ENCODE peak calls at places on chromosomes 5 and 9, in five cellular contexts. Q, E, U, J and B are unnamed samples.

GRCh38 chr5:179229331-179229761 is 115.9 kb downstream of the ADAMTS2 start:
- DNase-seq in U (no peak), E (no peak), Q (no peak), J (no peak), B (no peak)

GRCh38 chr9:91547076-91547475 is 123.4 kb upstream of the NFIL3 start:
- DNase-seq in U (no peak), E (no peak), J (no peak), Q (no peak), B (no peak)

GRCh38 chr9:4137755-4138154 is 162.1 kb downstream of the GLIS3 start:
- DNase-seq in U (peak; percentile 87), E (no peak), J (no peak), Q (peak; percentile 83), B (no peak)

GRCh38 chr5:35125746-35126145 is 78.0 kb upstream of the AGXT2 start:
- DNase-seq in J (no peak), Q (peak; percentile 9), E (no peak), U (no peak), B (no peak)

GRCh38 chr9:7976167-7976755 is 176.7 kb upstream of the DMAC1 start:
- DNase-seq in E (peak; percentile 87), Q (no peak), J (no peak), U (no peak), B (no peak)

GRCh38 chr9:129712595-129713524 is 40.0 kb downstream of the PTGES start:
- DNase-seq in U (peak; percentile 87), E (no peak), Q (no peak), J (no peak), B (no peak)

GRCh38 chr5:173968154-173968553 is 20.8 kb upstream of the C5orf47 start:
- DNase-seq in U (no peak), J (no peak), E (no peak), Q (no peak), B (no peak)

GRCh38 chr5:143828710-143829109 is 16.7 kb downstream of the HMHB1 start:
- DNase-seq in E (peak; percentile 9), U (no peak), J (no peak), Q (no peak), B (no peak)

GRCh38 chr5:77101298-77101697 is 14.2 kb upstream of the ZBED3 start:
- DNase-seq in Q (no peak), U (peak; percentile 71), J (no peak), E (no peak), B (no peak)

GRCh38 chr5:541148-541887 is 17.1 kb upstream of the SLC9A3 start:
- DNase-seq in U (no peak), E (no peak), J (no peak), Q (no peak), B (peak; percentile 31)

GRCh38 chr9:124813496-124814177 is 36.7 kb downstream of the OLFML2A start:
- DNase-seq in Q (no peak), U (no peak), J (no peak), E (no peak), B (no peak)

GRCh38 chr9:120043448-120043847 is 536.5 kb downstream of the CDK5RAP2 start:
- DNase-seq in E (no peak), Q (no peak), U (no peak), J (no peak), B (no peak)

GRCh38 chr5:179345429-179346321 is at the start of gene ADAMTS2:
- DNase-seq in E (no peak), U (peak; percentile 56), Q (no peak), J (peak; percentile 54), B (no peak)

GRCh38 chr9:70015099-70015498 is 28.5 kb upstream of the MAMDC2 start:
- DNase-seq in U (no peak), Q (no peak), E (no peak), J (no peak), B (no peak)

GRCh38 chr9:119933191-119933590 is 564.0 kb upstream of the BRINP1 start:
- DNase-seq in J (no peak), Q (no peak), U (no peak), E (no peak), B (no peak)

GRCh38 chr5:144304683-144305082 is 134.0 kb downstream of the KCTD16 start:
- DNase-seq in Q (no peak), J (no peak), U (no peak), E (no peak), B (no peak)

GRCh38 chr5:82777106-82777505 is 300.1 kb downstream of the TMEM167A start:
- DNase-seq in U (no peak), E (no peak), Q (no peak), J (no peak), B (no peak)

GRCh38 chr9:118595719-118596305 is 773.4 kb downstream of the BRINP1 start:
- DNase-seq in U (no peak), E (no peak), Q (no peak), J (peak; percentile 8), B (peak; percentile 45)

GRCh38 chr9:31336841-31337240 is 1047.6 kb upstream of the ACO1 start:
- DNase-seq in U (no peak), E (no peak), J (no peak), Q (no peak), B (no peak)

GRCh38 chr9:136051568-136052432 is 43.3 kb downstream of the NACC2 start:
- DNase-seq in Q (peak; percentile 96), E (no peak), U (peak; percentile 94), J (no peak), B (peak; percentile 87)

GRCh38 chr5:124309241-124309977 is 437.0 kb downstream of the ZNF608 start:
- DNase-seq in Q (no peak), E (no peak), J (peak; percentile 8), U (no peak), B (no peak)

GRCh38 chr5:100877277-100877676 is 25.8 kb downstream of the ST8SIA4 start:
- DNase-seq in Q (no peak), E (no peak), U (no peak), J (no peak), B (no peak)

GRCh38 chr9:14350766-14351165 is 36.8 kb upstream of the NFIB start:
- DNase-seq in J (peak; percentile 47), E (no peak), U (no peak), Q (no peak), B (no peak)

GRCh38 chr5:1181451-1182359 is 19.7 kb upstream of the SLC6A19 start:
- DNase-seq in J (no peak), E (no peak), U (no peak), Q (no peak), B (no peak)

GRCh38 chr5:146947181-146947941 is 68.8 kb upstream of the PPP2R2B start:
- DNase-seq in U (peak; percentile 4), E (peak; percentile 4), J (no peak), Q (no peak), B (peak; percentile 43)

GRCh38 chr9:5113994-5114748 is 71.3 kb downstream of the INSL6 start:
- DNase-seq in E (no peak), Q (no peak), J (no peak), U (no peak), B (no peak)

GRCh38 chr5:120538644-120539043 is 74.5 kb downstream of the PRR16 start:
- DNase-seq in J (no peak), E (no peak), U (peak; percentile 80), Q (no peak), B (no peak)

GRCh38 chr5:132485641-132486317 is 4.8 kb downstream of the IRF1 start:
- DNase-seq in U (no peak), E (no peak), J (peak; percentile 4), Q (no peak), B (peak; percentile 25)

GRCh38 chr5:143494162-143494561 is 90.7 kb upstream of the NR3C1 start:
- DNase-seq in Q (peak; percentile 71), J (no peak), U (peak; percentile 94), E (no peak), B (no peak)

GRCh38 chr5:15844253-15844652 is 335.3 kb downstream of the MARCHF11 start:
- DNase-seq in Q (no peak), J (no peak), U (no peak), E (no peak), B (no peak)

GRCh38 chr9:133000842-133001241 is 22.3 kb downstream of the GFI1B start:
- DNase-seq in E (no peak), Q (no peak), J (no peak), U (no peak), B (no peak)

GRCh38 chr9:133004091-133005072 is 25.9 kb downstream of the GFI1B start:
- DNase-seq in Q (no peak), E (no peak), U (no peak), J (no peak), B (no peak)

GRCh38 chr9:133003671-133004090 is 25.2 kb downstream of the GFI1B start:
- DNase-seq in E (no peak), U (no peak), J (no peak), Q (no peak), B (no peak)

GRCh38 chr9:133002147-133003070 is 23.9 kb downstream of the GFI1B start:
- DNase-seq in U (no peak), J (no peak), E (no peak), Q (no peak), B (no peak)

GRCh38 chr9:133003071-133003461 is 24.6 kb downstream of the GFI1B start:
- DNase-seq in E (no peak), J (no peak), U (no peak), Q (no peak), B (no peak)
- H3K27me3 ChIP-seq in E (no peaks in the 10 kb centered on the region), J (peaks cover 27% of the 10 kb centered on the region), U (peaks cover 64% of the 10 kb centered on the region), Q (peaks cover 96% of the 10 kb centered on the region), B (no peaks in the 10 kb centered on the region)

DNA sequence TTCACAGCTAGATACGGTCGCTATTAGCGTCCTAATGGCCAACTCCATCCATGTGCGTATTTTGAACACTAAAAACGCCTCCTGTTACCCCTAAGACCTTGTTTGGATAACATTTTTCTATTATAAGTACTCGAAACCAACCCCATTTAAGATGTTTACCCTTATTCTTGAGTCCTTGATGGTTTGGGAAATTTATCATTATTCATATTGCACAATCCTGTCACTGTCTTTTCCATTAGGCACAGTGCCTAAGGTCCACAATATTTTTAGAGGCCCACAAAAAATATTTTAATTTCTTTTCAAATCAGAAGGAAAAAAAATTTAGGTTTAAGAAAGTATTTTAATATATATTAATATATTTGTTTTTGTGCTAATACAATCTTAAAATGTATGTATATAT is 1.3 kb upstream of the LIFR start:
- DNase-seq in J (no peak), E (no peak), Q (no peak), U (no peak), B (no peak)
- H3K4me3 ChIP-seq in J (peak overlapping the region; percentile 71), E (no peak overlapping the region), Q (peak overlapping the region; percentile 97), U (no peak overlapping the region), B (no peak overlapping the region)

GRCh38 chr5:169563369-169563768 is 20.2 kb upstream of the SPDL1 start:
- DNase-seq in E (no peak), U (no peak), Q (no peak), J (no peak), B (no peak)
- H3K27me3 ChIP-seq in E (no peaks in the 10 kb centered on the region), U (peaks cover 3% of the 10 kb centered on the region), Q (peaks cover 56% of the 10 kb centered on the region), J (no peaks in the 10 kb centered on the region), B (no peaks in the 10 kb centered on the region)

DNA sequence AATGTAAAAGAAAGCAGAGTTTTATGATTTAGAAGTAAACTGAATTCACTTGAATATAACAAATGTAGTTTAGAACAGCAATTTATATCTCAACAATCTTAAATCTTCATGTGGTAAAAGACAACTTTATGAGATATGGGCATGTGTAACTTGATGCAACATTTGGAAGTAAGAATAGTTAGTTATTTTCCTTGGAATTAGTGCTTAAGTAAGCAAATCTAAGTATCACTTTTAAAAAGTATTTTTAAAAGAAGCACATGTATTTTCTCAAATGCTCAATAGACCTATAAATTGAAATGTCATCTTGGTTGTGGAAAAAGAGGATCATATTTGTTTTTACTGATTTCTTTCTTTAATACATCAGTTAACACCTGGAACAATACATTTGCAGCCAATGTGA is 340.3 kb upstream of the CDH6 start:
- DNase-seq in J (no peak), E (no peak), U (no peak), Q (no peak), B (no peak)
- H3K4me3 ChIP-seq in J (no peak overlapping the region), E (no peak overlapping the region), U (no peak overlapping the region), Q (no peak overlapping the region), B (no peak overlapping the region)